ENCODE peak calls at places on chromosomes 3 and 15, in nine cellular contexts. V, O, P, S, W, Y, R, B and G are unnamed samples.

GRCh38 chr3:40873934-40874699 is 325.2 kb upstream of the CTNNB1 start:
- DNase-seq in P (no peak), R (no peak), O (no peak), W (no peak), V (no peak), S (no peak), B (no peak), Y (no peak), G (no peak)

GRCh38 chr3:23626442-23626841 is 179.3 kb upstream of the UBE2E1 start:
- DNase-seq in W (no peak), O (no peak), R (no peak), V (no peak), P (no peak), S (no peak), Y (no peak), B (no peak), G (no peak)

GRCh38 chr15:38888701-38889154 is 324.1 kb upstream of the RASGRP1 start:
- DNase-seq in B (no peak), W (no peak), P (no peak), V (no peak), Y (no peak), O (no peak), S (no peak), R (no peak), G (no peak)

GRCh38 chr3:4756060-4756775 is 223.0 kb upstream of the BHLHE40 start:
- DNase-seq in R (no peak), V (no peak), S (no peak), Y (no peak), B (no peak), O (no peak), W (no peak), P (no peak), G (no peak)

GRCh38 chr3:134007819-134008218 is 21.9 kb downstream of the SLCO2A1 start:
- DNase-seq in V (no peak), S (no peak), W (no peak), R (no peak), O (no peak), Y (no peak), P (no peak), B (no peak), G (no peak)

GRCh38 chr15:78540955-78541743 is 905 bp downstream of the PSMA4 start:
- DNase-seq in B (no peak), Y (no peak), V (no peak), W (no peak), S (peak; percentile 11), P (peak; percentile 5), O (no peak), R (no peak), G (no peak)

GRCh38 chr15:22811640-22812039 is 25.2 kb downstream of the NIPA1 start:
- DNase-seq in W (no peak), B (no peak), V (no peak), P (no peak), Y (peak; percentile 23), S (peak; percentile 27), O (no peak), R (no peak), G (peak; percentile 58)

GRCh38 chr3:150106752-150107428 is 136.2 kb upstream of the PFN2 start:
- DNase-seq in O (no peak), R (no peak), W (no peak), B (no peak), P (no peak), S (no peak), V (no peak), Y (no peak), G (no peak)

GRCh38 chr15:67794832-67795574 is 30.3 kb upstream of the SKOR1 start:
- DNase-seq in W (no peak), Y (no peak), B (no peak), R (no peak), P (no peak), O (no peak), S (no peak), V (no peak), G (no peak)
- TF ChIP-seq CTCF in W (no peak), Y (no peak), B (no peak), R (no peak), P (no peak), O (no peak), S (no peak), V (no peak), G (no peak)

GRCh38 chr3:50365842-50366220 is 6.5 kb upstream of the TMEM115 start:
- DNase-seq in R (no peak), S (no peak), Y (no peak), B (no peak), P (no peak), V (no peak), O (no peak), W (no peak), G (no peak)
- H3K4me3 ChIP-seq in R (no peak overlapping the region), S (peak overlapping the region; percentile 72), Y (peak overlapping the region; percentile 68), B (peak overlapping the region; percentile 42), P (peak overlapping the region; percentile 40), V (no peak overlapping the region), O (peak overlapping the region; percentile 61), W (no peak overlapping the region), G (peak overlapping the region; percentile 59)

GRCh38 chr15:60362318-60363023 is 35.3 kb downstream of the ANXA2 start:
- DNase-seq in V (no peak), W (no peak), R (no peak), B (no peak), Y (no peak), S (no peak), O (no peak), P (peak; percentile 77), G (no peak)

GRCh38 chr15:60358935-60359672 is 38.7 kb downstream of the ANXA2 start:
- DNase-seq in O (no peak), V (no peak), Y (no peak), W (no peak), R (no peak), S (no peak), B (no peak), P (no peak), G (no peak)

GRCh38 chr15:60363024-60363674 is 34.6 kb downstream of the ANXA2 start:
- DNase-seq in O (no peak), B (no peak), W (no peak), R (no peak), V (no peak), P (no peak), Y (no peak), S (no peak), G (no peak)

GRCh38 chr15:60364306-60364924 is 33.4 kb downstream of the ANXA2 start:
- DNase-seq in R (no peak), W (no peak), Y (no peak), V (no peak), B (no peak), P (no peak), S (no peak), O (no peak), G (no peak)

GRCh38 chr15:60363903-60364302 is 33.9 kb downstream of the ANXA2 start:
- DNase-seq in Y (no peak), S (no peak), B (no peak), O (no peak), P (no peak), W (no peak), V (no peak), R (no peak), G (no peak)
- H3K36me3 ChIP-seq in Y (peaks cover 39% of the 10 kb centered on the region), S (no peaks in the 10 kb centered on the region), B (peaks cover 52% of the 10 kb centered on the region), O (peaks cover 69% of the 10 kb centered on the region), P (peaks cover 62% of the 10 kb centered on the region), W (peaks cover 75% of the 10 kb centered on the region), V (peaks cover 72% of the 10 kb centered on the region), R (peaks cover 28% of the 10 kb centered on the region), G (peaks cover 66% of the 10 kb centered on the region)

DNA sequence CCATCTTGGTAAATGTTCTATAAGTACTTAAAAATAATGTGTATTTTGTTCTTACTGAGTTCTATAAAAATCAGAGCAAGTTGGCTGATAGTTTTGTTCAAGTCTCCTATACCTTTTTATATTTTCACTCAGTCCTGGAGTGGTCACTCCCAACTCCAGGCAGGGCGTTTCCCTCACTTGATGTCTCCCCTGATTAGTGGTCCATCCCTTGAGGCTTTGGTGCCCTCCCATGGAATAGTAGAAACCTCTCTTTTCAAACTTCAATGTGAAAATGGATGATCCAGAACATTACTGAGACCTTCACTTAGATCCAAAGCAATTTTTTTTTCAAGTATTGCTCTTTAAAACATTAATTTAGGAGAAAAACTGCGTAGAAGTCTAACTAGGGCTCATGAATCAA is 25.0 kb upstream of the SCN10A start:
- DNase-seq in W (no peak), O (no peak), B (no peak), R (no peak), S (no peak), Y (no peak), P (no peak), V (no peak), G (no peak)
- TF ChIP-seq CTCF in W (no peak), O (no peak), B (no peak), R (no peak), S (no peak), Y (peak; percentile 31), P (no peak), V (no peak), G (no peak)

GRCh38 chr15:71780349-71780976 is 29.9 kb upstream of the NR2E3 start:
- DNase-seq in P (peak; percentile 23), S (peak; percentile 73), W (no peak), R (no peak), V (no peak), B (no peak), O (no peak), Y (no peak), G (peak; percentile 25)
- H3K4me3 ChIP-seq in P (no peak overlapping the region), S (no peak overlapping the region), W (no peak overlapping the region), R (no peak overlapping the region), V (no peak overlapping the region), B (no peak overlapping the region), O (no peak overlapping the region), Y (peak overlapping the region; percentile 8), G (no peak overlapping the region)

GRCh38 chr15:93202405-93202804 is 113.4 kb upstream of the RGMA start:
- DNase-seq in S (no peak), Y (no peak), W (no peak), R (no peak), O (no peak), P (no peak), V (no peak), B (no peak), G (no peak)
- H3K36me3 ChIP-seq in S (no peaks in the 10 kb centered on the region), Y (no peaks in the 10 kb centered on the region), W (no peaks in the 10 kb centered on the region), R (no peaks in the 10 kb centered on the region), O (no peaks in the 10 kb centered on the region), P (no peaks in the 10 kb centered on the region), V (no peaks in the 10 kb centered on the region), B (no peaks in the 10 kb centered on the region), G (no peaks in the 10 kb centered on the region)

DNA sequence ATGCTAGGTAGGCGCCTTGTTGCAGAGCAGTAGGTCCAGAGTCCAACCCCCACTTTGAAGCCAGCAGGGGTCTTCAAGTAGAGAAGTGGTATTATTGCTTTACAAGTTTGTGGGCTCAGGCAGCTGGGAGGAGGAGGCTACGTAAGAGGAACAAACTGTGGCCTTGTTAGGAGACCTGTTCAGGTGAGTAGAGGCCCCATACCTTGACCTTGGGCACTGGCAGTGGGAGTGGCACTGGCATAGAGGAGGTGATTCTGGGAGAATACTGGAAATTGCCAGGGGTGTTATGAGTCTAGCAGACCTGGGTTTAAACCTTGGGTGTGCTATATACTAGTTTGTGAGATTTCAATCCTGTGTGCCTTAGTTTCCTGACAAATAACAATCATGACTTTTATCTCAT is 34.6 kb upstream of the SCAANT1 start:
- DNase-seq in R (no peak), B (no peak), V (no peak), O (no peak), W (no peak), Y (no peak), S (no peak), P (no peak), G (no peak)
- TF ChIP-seq CTCF in R (no peak), B (no peak), V (no peak), O (no peak), W (no peak), Y (no peak), S (no peak), P (no peak), G (no peak)

GRCh38 chr15:69626095-69627066 is 173.8 kb downstream of the RPLP1 start:
- DNase-seq in O (no peak), B (no peak), R (peak; percentile 27), P (no peak), Y (no peak), W (no peak), S (no peak), V (no peak), G (no peak)
- H3K4me3 ChIP-seq in O (no peak overlapping the region), B (no peak overlapping the region), R (no peak overlapping the region), P (no peak overlapping the region), Y (no peak overlapping the region), W (no peak overlapping the region), S (no peak overlapping the region), V (no peak overlapping the region), G (no peak overlapping the region)